ENCODE peak calls at places on chromosomes 7 and 10, in seven cellular contexts. I is RPMI7951, S is GM19239, F is ureter, U is WTC11, H is AG04450, M is EL. T is an unnamed sample.

GRCh38 chr10:66513504-66513903 is 412.3 kb upstream of the LRRTM3 start:
- DNase-seq in H (no peak), U (no peak), M (no peak), I (no peak), S (no peak), F (no peak), T (no peak)

GRCh38 chr7:34320926-34321609 is 336.9 kb upstream of the NPSR1 start:
- DNase-seq in U (peak), S (peak), M (peak), F (peak), H (peak), I (peak), T (peak)

GRCh38 chr7:134452419-134452827 is 6.5 kb downstream of the AKR1B1 start:
- DNase-seq in H (no peak), U (no peak), S (no peak), I (peak), M (no peak), F (no peak), T (no peak)

GRCh38 chr10:978826-979421 is 9.3 kb upstream of the GTPBP4 start:
- DNase-seq in U (no peak), F (no peak), S (no peak), H (no peak), I (no peak), M (no peak), T (no peak)

GRCh38 chr10:4648968-4649367 is 177.0 kb upstream of the AKR1E2 start:
- DNase-seq in U (no peak), M (no peak), I (no peak), F (no peak), S (no peak), H (no peak), T (no peak)

GRCh38 chr7:1321411-1322239 is 89.0 kb downstream of the UNCX start:
- DNase-seq in I (no peak), M (no peak), F (no peak), U (no peak), S (no peak), H (no peak), T (no peak)

GRCh38 chr7:30914611-30915601 is 3.3 kb downstream of the AQP1 start:
- DNase-seq in M (peak), H (no peak), F (no peak), I (peak), U (no peak), S (no peak), T (peak)

GRCh38 chr10:68135362-68135761 is 26.1 kb downstream of the MYPN start:
- DNase-seq in I (peak), H (no peak), M (peak), S (no peak), U (no peak), F (no peak), T (peak)

GRCh38 chr10:30472414-30473155 is 38.6 kb downstream of the MAP3K8 start:
- DNase-seq in I (no peak), M (no peak), H (no peak), U (no peak), F (no peak), S (no peak), T (no peak)

GRCh38 chr10:110426294-110427153 is 71.2 kb upstream of the DUSP5 start:
- DNase-seq in H (peak), F (no peak), U (no peak), S (no peak), I (no peak), M (peak), T (no peak)

GRCh38 chr10:104340099-104340594 is 1.9 kb upstream of the ITPRIP start:
- DNase-seq in H (no peak), I (no peak), S (no peak), U (no peak), F (no peak), M (no peak), T (no peak)

GRCh38 chr7:19105546-19105945 is 11.9 kb downstream of the TWIST1 start:
- DNase-seq in M (peak), F (no peak), H (no peak), I (no peak), S (no peak), U (no peak), T (no peak)

GRCh38 chr7:1555046-1555812 is 776 bp downstream of the TMEM184A start:
- DNase-seq in I (peak), F (peak), U (peak), S (no peak), M (peak), H (peak), T (peak)

GRCh38 chr10:125160856-125161569 is 650 bp upstream of the CTBP2 start:
- DNase-seq in S (no peak), H (peak), F (peak), M (peak), U (peak), I (peak), T (peak)

GRCh38 chr10:37865957-37866671 is 8.7 kb upstream of the ZNF248 start:
- DNase-seq in S (no peak), F (peak), H (no peak), U (no peak), M (no peak), I (no peak), T (no peak)

GRCh38 chr10:59894114-59894513 is 12.2 kb downstream of the CCDC6 start:
- DNase-seq in M (peak), H (peak), I (peak), S (no peak), F (peak), U (no peak), T (peak)

GRCh38 chr7:79298145-79298760 is 155.2 kb downstream of the MAGI2 start:
- DNase-seq in H (peak), M (peak), U (no peak), F (no peak), I (peak), S (no peak), T (peak)

GRCh38 chr10:71052261-71052660 is 160.1 kb upstream of the UNC5B start:
- DNase-seq in U (no peak), F (no peak), H (no peak), M (no peak), I (no peak), S (no peak), T (no peak)

GRCh38 chr10:117222552-117223412 is 18.1 kb upstream of the SLC18A2 start:
- DNase-seq in S (no peak), H (no peak), F (no peak), M (no peak), U (no peak), I (no peak), T (peak)

GRCh38 chr7:111212857-111213523 is 122.1 kb downstream of the LRRN3 start:
- DNase-seq in H (no peak), I (no peak), M (no peak), F (no peak), S (no peak), U (peak), T (no peak)

GRCh38 chr10:116385994-116386809 is 41.4 kb upstream of the PNLIPRP3 start:
- DNase-seq in I (peak), H (no peak), U (no peak), M (peak), F (no peak), S (no peak), T (peak)

T was measured in PC-3.